ENCODE peak calls at places on chromosomes 5 and 9, in five cellular contexts. H, K, W, F and Q are unnamed samples.
A peak's percentile ranks its signal among the peaks of the same experiment; 100 is the strongest.

GRCh38 chr9:13491493-13492424 is 212.3 kb upstream of the MPDZ start:
- DNase-seq in H (no peak), F (no peak), K (no peak), W (no peak), Q (no peak)

GRCh38 chr9:135950135-135950682 is 11.0 kb downstream of the UBAC1 start:
- DNase-seq in H (no peak), K (no peak), W (no peak), F (no peak), Q (no peak)

GRCh38 chr9:135329571-135330306 is 149.8 kb upstream of the PPP1R26 start:
- DNase-seq in W (no peak), K (no peak), F (no peak), H (no peak), Q (no peak)

GRCh38 chr9:87382902-87383301 is 114.8 kb upstream of the DAPK1 start:
- DNase-seq in H (no peak), W (no peak), F (no peak), K (no peak), Q (no peak)

GRCh38 chr9:14340536-14340935 is 26.6 kb upstream of the NFIB start:
- DNase-seq in F (no peak), W (no peak), K (no peak), H (no peak), Q (no peak)

GRCh38 chr5:180599590-180599914 is 8.3 kb upstream of the SCGB3A1 start:
- DNase-seq in W (no peak), H (no peak), F (no peak), K (no peak), Q (no peak)

GRCh38 chr5:93717162-93717561 is 24.2 kb downstream of the POU5F2 start:
- DNase-seq in K (no peak), F (peak; percentile 67), W (no peak), H (peak; percentile 29), Q (no peak)

GRCh38 chr5:113338628-113339027 is 96.2 kb downstream of the TSSK1B start:
- DNase-seq in W (no peak), H (no peak), F (no peak), K (no peak), Q (no peak)

GRCh38 chr5:60287174-60287771 is 393.7 kb upstream of the PDE4D start:
- DNase-seq in F (peak; percentile 62), K (no peak), H (no peak), W (no peak), Q (no peak)

GRCh38 chr5:72586788-72587530 is 79.7 kb upstream of the ZNF366 start:
- DNase-seq in F (no peak), W (no peak), H (no peak), K (no peak), Q (no peak)

GRCh38 chr5:93209476-93209875 is 371.5 kb downstream of the NR2F1-AS1 start:
- DNase-seq in F (no peak), H (no peak), W (no peak), K (no peak), Q (no peak)

GRCh38 chr5:58456486-58456885 is 3.4 kb downstream of the PLK2 start:
- DNase-seq in H (no peak), K (no peak), W (no peak), F (peak; percentile 19), Q (no peak)

GRCh38 chr9:26746357-26747072 is 146.1 kb downstream of the CAAP1 start:
- DNase-seq in H (no peak), W (no peak), K (no peak), F (peak; percentile 17), Q (no peak)

GRCh38 chr5:154284433-154284832 is 93.9 kb downstream of the GALNT10 start:
- DNase-seq in F (no peak), W (no peak), K (no peak), H (no peak), Q (no peak)

GRCh38 chr5:62144395-62145022 is 161.5 kb upstream of the KIF2A start:
- DNase-seq in H (no peak), W (no peak), K (no peak), F (peak; percentile 42), Q (no peak)

GRCh38 chr5:58244819-58245478 is 214.9 kb downstream of the PLK2 start:
- DNase-seq in F (peak; percentile 44), W (no peak), K (no peak), H (no peak), Q (no peak)

GRCh38 chr9:129291041-129291501 is 113.0 kb upstream of the IER5L start:
- DNase-seq in K (peak; percentile 12), F (no peak), H (no peak), W (no peak), Q (no peak)

GRCh38 chr9:108058137-108058779 is 568.7 kb upstream of the KLF4 start:
- DNase-seq in K (no peak), W (no peak), H (no peak), F (no peak), Q (no peak)

GRCh38 chr9:137189297-137190295 is 1.1 kb downstream of the SSNA1 start:
- DNase-seq in F (no peak), K (no peak), H (no peak), W (no peak), Q (no peak)

GRCh38 chr9:34463098-34463900 is 4.7 kb downstream of the DNAI1 start:
- DNase-seq in W (no peak), K (peak; percentile 56), H (no peak), F (no peak), Q (no peak)

GRCh38 chr9:127074561-127075548 is 47.6 kb downstream of the ANGPTL2 start:
- DNase-seq in K (no peak), F (peak; percentile 67), W (no peak), H (no peak), Q (no peak)

GRCh38 chr9:91768977-91769916 is 180.8 kb downstream of the ROR2 start:
- DNase-seq in F (no peak), K (no peak), W (no peak), H (no peak), Q (no peak)